ENCODE peak calls at places on chromosome 19, in nine cellular contexts. One of them, this sample, is unnamed.

GRCh38 chr19:18107235-18108083 is 9.9 kb downstream of the MAST3 start:
- DNase-seq in activated T-cell treated with anti-CD3 and anti-CD28 coated beads for 48 hours: no peak
- DNase-seq in retina: no peak
- DNase-seq in fibroblast of lung: no peak
- DNase-seq in ureter: no peak
- DNase-seq in brain microvascular endothelial cell: no peak
- DNase-seq in NCI-H748 treated with DMSO at 0.1 percent for 48 hours: no peak
- DNase-seq in HS-27A: no peak
- DNase-seq in MCF 10A: no peak
- DNase-seq in this sample: no peak

GRCh38 chr19:48735031-48735615 is 5.3 kb downstream of the RASIP1 start:
- DNase-seq in activated T-cell treated with anti-CD3 and anti-CD28 coated beads for 48 hours: no peak
- DNase-seq in HS-27A: no peak
- DNase-seq in fibroblast of lung: peak; percentile 38
- DNase-seq in MCF 10A: no peak
- DNase-seq in NCI-H748 treated with DMSO at 0.1 percent for 48 hours: peak; percentile 89
- DNase-seq in retina: peak; percentile 66
- DNase-seq in brain microvascular endothelial cell: no peak
- DNase-seq in ureter: no peak
- DNase-seq in this sample: no peak

GRCh38 chr19:53881482-53882390 is at the start of gene PRKCG:
- DNase-seq in NCI-H748 treated with DMSO at 0.1 percent for 48 hours: peak; percentile 68
- DNase-seq in brain microvascular endothelial cell: no peak
- DNase-seq in activated T-cell treated with anti-CD3 and anti-CD28 coated beads for 48 hours: no peak
- DNase-seq in ureter: no peak
- DNase-seq in retina: peak; percentile 57
- DNase-seq in HS-27A: no peak
- DNase-seq in fibroblast of lung: no peak
- DNase-seq in MCF 10A: peak; percentile 35
- DNase-seq in this sample: peak; percentile 48

GRCh38 chr19:18708452-18709231 is 25.2 kb downstream of the CRTC1 start:
- DNase-seq in retina: no peak
- DNase-seq in ureter: no peak
- DNase-seq in brain microvascular endothelial cell: no peak
- DNase-seq in HS-27A: no peak
- DNase-seq in MCF 10A: no peak
- DNase-seq in NCI-H748 treated with DMSO at 0.1 percent for 48 hours: no peak
- DNase-seq in activated T-cell treated with anti-CD3 and anti-CD28 coated beads for 48 hours: no peak
- DNase-seq in fibroblast of lung: no peak
- DNase-seq in this sample: no peak

GRCh38 chr19:53908106-53908932 is 759 bp upstream of the CACNG7 start:
- DNase-seq in brain microvascular endothelial cell: peak; percentile 30
- DNase-seq in NCI-H748 treated with DMSO at 0.1 percent for 48 hours: peak; percentile 41
- DNase-seq in HS-27A: no peak
- DNase-seq in retina: peak; percentile 90
- DNase-seq in activated T-cell treated with anti-CD3 and anti-CD28 coated beads for 48 hours: peak; percentile 53
- DNase-seq in MCF 10A: peak; percentile 47
- DNase-seq in fibroblast of lung: peak; percentile 51
- DNase-seq in ureter: no peak
- DNase-seq in this sample: no peak

GRCh38 chr19:13212759-13213330 is 62.6 kb downstream of the IER2 start:
- DNase-seq in fibroblast of lung: peak; percentile 28
- DNase-seq in retina: peak; percentile 26
- DNase-seq in NCI-H748 treated with DMSO at 0.1 percent for 48 hours: no peak
- DNase-seq in MCF 10A: peak; percentile 84
- DNase-seq in ureter: peak; percentile 48
- DNase-seq in HS-27A: no peak
- DNase-seq in activated T-cell treated with anti-CD3 and anti-CD28 coated beads for 48 hours: peak; percentile 70
- DNase-seq in brain microvascular endothelial cell: peak; percentile 38
- DNase-seq in this sample: no peak

GRCh38 chr19:23698711-23699520 is 11.9 kb upstream of the ZNF675 start:
- DNase-seq in fibroblast of lung: no peak
- DNase-seq in retina: no peak
- DNase-seq in activated T-cell treated with anti-CD3 and anti-CD28 coated beads for 48 hours: no peak
- DNase-seq in ureter: peak; percentile 47
- DNase-seq in NCI-H748 treated with DMSO at 0.1 percent for 48 hours: no peak
- DNase-seq in MCF 10A: peak; percentile 32
- DNase-seq in brain microvascular endothelial cell: no peak
- DNase-seq in HS-27A: peak; percentile 12
- DNase-seq in this sample: no peak

GRCh38 chr19:3149526-3150505 is 14.0 kb downstream of the GNA15 start:
- DNase-seq in NCI-H748 treated with DMSO at 0.1 percent for 48 hours: no peak
- DNase-seq in retina: peak; percentile 35
- DNase-seq in fibroblast of lung: no peak
- DNase-seq in activated T-cell treated with anti-CD3 and anti-CD28 coated beads for 48 hours: no peak
- DNase-seq in ureter: no peak
- DNase-seq in HS-27A: no peak
- DNase-seq in MCF 10A: no peak
- DNase-seq in brain microvascular endothelial cell: no peak
- DNase-seq in this sample: no peak

GRCh38 chr19:47284324-47284899 is 9.7 kb downstream of the INAFM1 start:
- DNase-seq in fibroblast of lung: peak; percentile 41
- DNase-seq in ureter: no peak
- DNase-seq in activated T-cell treated with anti-CD3 and anti-CD28 coated beads for 48 hours: no peak
- DNase-seq in MCF 10A: peak; percentile 68
- DNase-seq in brain microvascular endothelial cell: peak; percentile 61
- DNase-seq in NCI-H748 treated with DMSO at 0.1 percent for 48 hours: peak; percentile 70
- DNase-seq in retina: peak; percentile 68
- DNase-seq in HS-27A: no peak
- DNase-seq in this sample: no peak

GRCh38 chr19:39070888-39071287 is 13.3 kb upstream of the ACP7 start:
- DNase-seq in ureter: no peak
- DNase-seq in NCI-H748 treated with DMSO at 0.1 percent for 48 hours: no peak
- DNase-seq in fibroblast of lung: peak; percentile 18
- DNase-seq in activated T-cell treated with anti-CD3 and anti-CD28 coated beads for 48 hours: no peak
- DNase-seq in MCF 10A: no peak
- DNase-seq in brain microvascular endothelial cell: peak; percentile 29
- DNase-seq in HS-27A: no peak
- DNase-seq in retina: no peak
- DNase-seq in this sample: no peak

GRCh38 chr19:17687857-17688784 is at the start of gene UNC13A:
- DNase-seq in HS-27A: no peak
- DNase-seq in fibroblast of lung: peak; percentile 20
- DNase-seq in brain microvascular endothelial cell: peak; percentile 33
- DNase-seq in retina: peak; percentile 67
- DNase-seq in MCF 10A: no peak
- DNase-seq in activated T-cell treated with anti-CD3 and anti-CD28 coated beads for 48 hours: peak; percentile 42
- DNase-seq in NCI-H748 treated with DMSO at 0.1 percent for 48 hours: peak; percentile 1
- DNase-seq in ureter: no peak
- DNase-seq in this sample: peak; percentile 71

GRCh38 chr19:44875666-44876418 is 15.2 kb upstream of the TOMM40 start:
- DNase-seq in brain microvascular endothelial cell: peak; percentile 43
- DNase-seq in activated T-cell treated with anti-CD3 and anti-CD28 coated beads for 48 hours: no peak
- DNase-seq in HS-27A: no peak
- DNase-seq in retina: no peak
- DNase-seq in MCF 10A: no peak
- DNase-seq in fibroblast of lung: peak; percentile 70
- DNase-seq in ureter: no peak
- DNase-seq in NCI-H748 treated with DMSO at 0.1 percent for 48 hours: no peak
- DNase-seq in this sample: no peak

GRCh38 chr19:44726465-44726864 is 22.0 kb upstream of the BCL3 start:
- DNase-seq in ureter: no peak
- DNase-seq in retina: no peak
- DNase-seq in activated T-cell treated with anti-CD3 and anti-CD28 coated beads for 48 hours: no peak
- DNase-seq in MCF 10A: no peak
- DNase-seq in NCI-H748 treated with DMSO at 0.1 percent for 48 hours: no peak
- DNase-seq in fibroblast of lung: no peak
- DNase-seq in brain microvascular endothelial cell: no peak
- DNase-seq in HS-27A: no peak
- DNase-seq in this sample: no peak

GRCh38 chr19:13931582-13932378 is 6.4 kb downstream of the PODNL1 start:
- DNase-seq in ureter: no peak
- DNase-seq in brain microvascular endothelial cell: no peak
- DNase-seq in NCI-H748 treated with DMSO at 0.1 percent for 48 hours: no peak
- DNase-seq in retina: no peak
- DNase-seq in MCF 10A: no peak
- DNase-seq in fibroblast of lung: no peak
- DNase-seq in activated T-cell treated with anti-CD3 and anti-CD28 coated beads for 48 hours: no peak
- DNase-seq in HS-27A: no peak
- DNase-seq in this sample: no peak

GRCh38 chr19:55373993-55374757 is 2.5 kb upstream of the TMEM190 start:
- DNase-seq in retina: no peak
- DNase-seq in ureter: no peak
- DNase-seq in NCI-H748 treated with DMSO at 0.1 percent for 48 hours: no peak
- DNase-seq in HS-27A: peak; percentile 57
- DNase-seq in brain microvascular endothelial cell: no peak
- DNase-seq in fibroblast of lung: peak; percentile 35
- DNase-seq in MCF 10A: no peak
- DNase-seq in activated T-cell treated with anti-CD3 and anti-CD28 coated beads for 48 hours: no peak
- DNase-seq in this sample: no peak

GRCh38 chr19:1279782-1280341 is 4.5 kb downstream of the FAM174C start:
- DNase-seq in ureter: peak; percentile 87
- DNase-seq in activated T-cell treated with anti-CD3 and anti-CD28 coated beads for 48 hours: peak; percentile 81
- DNase-seq in HS-27A: peak; percentile 47
- DNase-seq in MCF 10A: peak; percentile 83
- DNase-seq in brain microvascular endothelial cell: peak; percentile 58
- DNase-seq in fibroblast of lung: peak; percentile 63
- DNase-seq in retina: peak; percentile 95
- DNase-seq in NCI-H748 treated with DMSO at 0.1 percent for 48 hours: no peak
- DNase-seq in this sample: peak; percentile 64

GRCh38 chr19:1063030-1063908 is 3.7 kb upstream of the ARHGAP45 start:
- DNase-seq in MCF 10A: peak; percentile 65
- DNase-seq in ureter: no peak
- DNase-seq in brain microvascular endothelial cell: no peak
- DNase-seq in HS-27A: no peak
- DNase-seq in fibroblast of lung: no peak
- DNase-seq in NCI-H748 treated with DMSO at 0.1 percent for 48 hours: no peak
- DNase-seq in retina: no peak
- DNase-seq in activated T-cell treated with anti-CD3 and anti-CD28 coated beads for 48 hours: peak; percentile 68
- DNase-seq in this sample: no peak

GRCh38 chr19:18915639-18916038 is 3.5 kb downstream of the COPE start:
- DNase-seq in retina: peak; percentile 24
- DNase-seq in ureter: no peak
- DNase-seq in activated T-cell treated with anti-CD3 and anti-CD28 coated beads for 48 hours: peak; percentile 28
- DNase-seq in MCF 10A: peak; percentile 58
- DNase-seq in NCI-H748 treated with DMSO at 0.1 percent for 48 hours: no peak
- DNase-seq in brain microvascular endothelial cell: no peak
- DNase-seq in HS-27A: no peak
- DNase-seq in fibroblast of lung: peak; percentile 21
- DNase-seq in this sample: peak; percentile 51

GRCh38 chr19:5818594-5818993 is 13.7 kb downstream of the NRTN start:
- DNase-seq in brain microvascular endothelial cell: no peak
- DNase-seq in retina: no peak
- DNase-seq in MCF 10A: no peak
- DNase-seq in HS-27A: no peak
- DNase-seq in ureter: no peak
- DNase-seq in NCI-H748 treated with DMSO at 0.1 percent for 48 hours: no peak
- DNase-seq in activated T-cell treated with anti-CD3 and anti-CD28 coated beads for 48 hours: no peak
- DNase-seq in fibroblast of lung: no peak
- DNase-seq in this sample: no peak

GRCh38 chr19:6828306-6828697 is 55.8 kb downstream of the VAV1 start:
- DNase-seq in ureter: no peak
- DNase-seq in brain microvascular endothelial cell: no peak
- DNase-seq in HS-27A: no peak
- DNase-seq in MCF 10A: peak; percentile 81
- DNase-seq in activated T-cell treated with anti-CD3 and anti-CD28 coated beads for 48 hours: no peak
- DNase-seq in NCI-H748 treated with DMSO at 0.1 percent for 48 hours: no peak
- DNase-seq in fibroblast of lung: no peak
- DNase-seq in retina: no peak
- DNase-seq in this sample: no peak

This sample was measured in anterior cingulate cortex.